ENCODE peak calls at places on chromosomes 12 and 14, in eight cellular contexts. M, W, D, R, B, S, J and E are unnamed samples.

GRCh38 chr14:72577521-72577920 is 316.4 kb downstream of the DPF3 start:
- DNase-seq in M (no peak), W (no peak), D (no peak), R (no peak), B (no peak), S (no peak), J (no peak), E (no peak)

GRCh38 chr12:39571351-39571750 is 48.3 kb downstream of the ABCD2 start:
- DNase-seq in M (no peak), W (no peak), D (no peak), R (no peak), B (no peak), S (no peak), J (no peak), E (no peak)

GRCh38 chr14:50631408-50631821 is 36.7 kb downstream of the SAV1 start:
- DNase-seq in M (no peak), W (peak; percentile 38), D (no peak), R (no peak), B (no peak), S (no peak), J (no peak), E (no peak)

GRCh38 chr14:90512332-90512951 is 115.6 kb downstream of the CALM1 start:
- DNase-seq in M (no peak), W (no peak), D (no peak), R (no peak), B (no peak), S (no peak), J (no peak), E (no peak)

GRCh38 chr12:128644664-128645296 is 179.0 kb downstream of the SLC15A4 start:
- DNase-seq in M (no peak), W (no peak), D (no peak), R (peak; percentile 7), B (no peak), S (peak; percentile 47), J (no peak), E (no peak)

GRCh38 chr12:42780671-42781070 is 191.1 kb upstream of the PRICKLE1 start:
- DNase-seq in M (no peak), W (no peak), D (no peak), R (no peak), B (no peak), S (no peak), J (no peak), E (no peak)

GRCh38 chr12:49671051-49671765 is 36.0 kb downstream of the FMNL3 start:
- DNase-seq in M (peak; percentile 44), W (no peak), D (no peak), R (peak; percentile 43), B (no peak), S (peak; percentile 61), J (no peak), E (no peak)

GRCh38 chr12:81811066-81811777 is 52.1 kb upstream of the PPFIA2 start:
- DNase-seq in M (no peak), W (no peak), D (no peak), R (no peak), B (peak; percentile 45), S (no peak), J (no peak), E (no peak)

GRCh38 chr12:123075591-123076171 is 75.2 kb downstream of the PITPNM2 start:
- DNase-seq in M (peak; percentile 25), W (no peak), D (no peak), R (peak; percentile 67), B (no peak), S (peak; percentile 59), J (no peak), E (no peak)

GRCh38 chr12:1880876-1881275 is 37.6 kb downstream of the CACNA2D4 start:
- DNase-seq in M (no peak), W (no peak), D (no peak), R (no peak), B (no peak), S (no peak), J (no peak), E (no peak)

GRCh38 chr12:77354766-77355362 is 289.5 kb upstream of the E2F7 start:
- DNase-seq in M (no peak), W (no peak), D (no peak), R (no peak), B (peak; percentile 43), S (no peak), J (no peak), E (no peak)

GRCh38 chr14:52069617-52070431 is 965 bp upstream of the NID2 start:
- DNase-seq in M (peak; percentile 6), W (no peak), D (no peak), R (no peak), B (peak; percentile 67), S (no peak), J (no peak), E (no peak)

GRCh38 chr12:2752676-2753371 is 41.9 kb upstream of the FKBP4 start:
- DNase-seq in M (peak; percentile 43), W (no peak), D (peak; percentile 82), R (peak; percentile 52), B (peak; percentile 21), S (peak; percentile 75), J (peak; percentile 5), E (peak; percentile 20)

GRCh38 chr12:107359382-107359781 is 266.0 kb upstream of the CRY1 start:
- DNase-seq in M (no peak), W (no peak), D (no peak), R (no peak), B (no peak), S (no peak), J (no peak), E (no peak)

GRCh38 chr14:99936056-99936455 is 129.2 kb upstream of the EVL start:
- DNase-seq in M (no peak), W (no peak), D (no peak), R (no peak), B (no peak), S (no peak), J (no peak), E (no peak)